ENCODE peak calls at places on chromosome 7, in ten cellular contexts. One of them, this sample, is unnamed.

GRCh38 chr7:87935373-87935706 is 1.3 kb downstream of the ADAM22 start:
- DNase-seq in spleen: no peak
- DNase-seq in body of pancreas: no peak
- DNase-seq in A549: no peak
- DNase-seq in GM12891: no peak
- DNase-seq in sigmoid colon: no peak
- DNase-seq in adrenal gland: no peak
- DNase-seq in upper lobe of left lung: no peak
- DNase-seq in GM12892: no peak
- DNase-seq in right lobe of liver: no peak
- DNase-seq in this sample: no peak

GRCh38 chr7:18666107-18666728 is 170.7 kb downstream of the HDAC9 start:
- DNase-seq in right lobe of liver: peak
- DNase-seq in spleen: peak
- DNase-seq in GM12891: peak
- DNase-seq in adrenal gland: peak
- DNase-seq in body of pancreas: peak
- DNase-seq in sigmoid colon: peak
- DNase-seq in upper lobe of left lung: peak
- DNase-seq in A549: peak
- DNase-seq in GM12892: peak
- DNase-seq in this sample: peak

GRCh38 chr7:29609162-29610030 is 45.8 kb downstream of the PRR15 start:
- DNase-seq in sigmoid colon: no peak
- DNase-seq in upper lobe of left lung: no peak
- DNase-seq in GM12892: no peak
- DNase-seq in GM12891: no peak
- DNase-seq in right lobe of liver: no peak
- DNase-seq in A549: peak
- DNase-seq in adrenal gland: no peak
- DNase-seq in body of pancreas: peak
- DNase-seq in spleen: no peak
- DNase-seq in this sample: no peak

GRCh38 chr7:27547401-27547800 is 115.3 kb downstream of the HIBADH start:
- DNase-seq in adrenal gland: no peak
- DNase-seq in spleen: no peak
- DNase-seq in body of pancreas: no peak
- DNase-seq in sigmoid colon: no peak
- DNase-seq in right lobe of liver: no peak
- DNase-seq in GM12891: no peak
- DNase-seq in GM12892: no peak
- DNase-seq in A549: no peak
- DNase-seq in upper lobe of left lung: no peak
- DNase-seq in this sample: no peak

GRCh38 chr7:159088016-159088865 is 56.4 kb downstream of the VIPR2 start:
- DNase-seq in body of pancreas: peak
- DNase-seq in upper lobe of left lung: peak
- DNase-seq in adrenal gland: no peak
- DNase-seq in GM12891: no peak
- DNase-seq in spleen: peak
- DNase-seq in right lobe of liver: no peak
- DNase-seq in A549: no peak
- DNase-seq in sigmoid colon: peak
- DNase-seq in GM12892: no peak
- DNase-seq in this sample: peak

GRCh38 chr7:112357136-112357535 is 93.1 kb upstream of the IFRD1 start:
- DNase-seq in GM12891: no peak
- DNase-seq in GM12892: no peak
- DNase-seq in sigmoid colon: no peak
- DNase-seq in right lobe of liver: no peak
- DNase-seq in spleen: no peak
- DNase-seq in A549: no peak
- DNase-seq in adrenal gland: no peak
- DNase-seq in body of pancreas: no peak
- DNase-seq in upper lobe of left lung: no peak
- DNase-seq in this sample: no peak

GRCh38 chr7:136911362-136911761 is 42.9 kb downstream of the CHRM2 start:
- DNase-seq in adrenal gland: no peak
- DNase-seq in right lobe of liver: no peak
- DNase-seq in body of pancreas: no peak
- DNase-seq in GM12892: no peak
- DNase-seq in sigmoid colon: no peak
- DNase-seq in spleen: no peak
- DNase-seq in GM12891: no peak
- DNase-seq in upper lobe of left lung: no peak
- DNase-seq in A549: no peak
- DNase-seq in this sample: no peak

GRCh38 chr7:70681847-70682350 is 450.0 kb upstream of the GALNT17 start:
- DNase-seq in body of pancreas: no peak
- DNase-seq in upper lobe of left lung: no peak
- DNase-seq in A549: no peak
- DNase-seq in GM12891: peak
- DNase-seq in right lobe of liver: peak
- DNase-seq in spleen: no peak
- DNase-seq in GM12892: no peak
- DNase-seq in sigmoid colon: no peak
- DNase-seq in adrenal gland: no peak
- DNase-seq in this sample: no peak

GRCh38 chr7:44292418-44292817 is 33.0 kb downstream of the CAMK2B start:
- DNase-seq in GM12891: no peak
- DNase-seq in sigmoid colon: no peak
- DNase-seq in GM12892: no peak
- DNase-seq in right lobe of liver: no peak
- DNase-seq in upper lobe of left lung: no peak
- DNase-seq in adrenal gland: no peak
- DNase-seq in A549: no peak
- DNase-seq in spleen: no peak
- DNase-seq in body of pancreas: no peak
- DNase-seq in this sample: no peak

GRCh38 chr7:138478499-138478908 is 18.4 kb downstream of the TRIM24 start:
- DNase-seq in upper lobe of left lung: peak
- DNase-seq in body of pancreas: no peak
- DNase-seq in GM12892: no peak
- DNase-seq in right lobe of liver: no peak
- DNase-seq in GM12891: no peak
- DNase-seq in spleen: no peak
- DNase-seq in adrenal gland: no peak
- DNase-seq in sigmoid colon: no peak
- DNase-seq in A549: no peak
- DNase-seq in this sample: no peak

DNA sequence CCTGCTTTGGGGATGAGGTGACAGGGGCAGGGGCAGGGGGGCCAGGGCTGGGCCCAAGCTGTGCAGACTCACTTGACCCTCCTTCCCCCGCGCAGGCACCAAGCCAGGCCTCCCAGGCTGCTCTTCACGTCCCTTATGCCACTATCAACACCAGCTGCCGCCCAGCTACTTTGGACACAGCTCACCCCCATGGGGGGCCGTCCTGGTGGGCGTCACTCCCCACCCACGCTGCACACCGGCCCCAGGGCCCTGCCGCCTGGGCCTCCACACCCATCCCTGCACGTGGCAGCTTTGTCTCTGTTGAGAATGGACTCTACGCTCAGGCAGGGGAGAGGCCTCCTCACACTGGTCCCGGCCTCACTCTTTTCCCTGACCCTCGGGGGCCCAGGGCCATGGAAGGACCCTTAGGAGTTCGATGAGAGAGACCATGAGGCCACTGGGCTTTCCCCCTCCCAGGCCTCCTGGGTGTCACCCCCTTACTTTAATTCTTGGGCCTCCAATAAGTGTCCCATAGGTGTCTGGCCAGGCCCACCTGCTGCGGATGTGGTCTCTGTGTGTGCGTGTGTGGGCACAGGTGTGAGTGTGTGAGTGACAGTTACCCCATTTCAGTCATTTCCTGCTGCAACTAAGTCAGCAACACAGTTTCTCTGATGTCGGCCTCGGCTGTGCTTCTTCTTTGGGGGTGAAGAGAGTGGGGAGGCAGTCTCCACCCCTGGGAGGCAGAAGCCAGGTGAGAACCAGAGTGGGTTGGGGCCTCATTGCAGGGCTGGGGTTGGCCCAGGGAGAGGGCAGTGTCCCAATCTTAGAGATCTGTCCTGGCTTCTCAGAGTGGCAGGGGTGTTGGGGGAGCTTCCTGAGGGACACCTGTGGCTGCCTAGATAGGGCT is 1.3 kb downstream of the PVRIG start:
- DNase-seq in GM12892: peak
- DNase-seq in spleen: peak
- DNase-seq in sigmoid colon: no peak
- DNase-seq in GM12891: peak
- DNase-seq in body of pancreas: no peak
- DNase-seq in adrenal gland: no peak
- DNase-seq in right lobe of liver: peak
- DNase-seq in upper lobe of left lung: peak
- DNase-seq in A549: no peak
- DNase-seq in this sample: no peak
- TF ChIP-seq POLR2A in GM12892: peak
- TF ChIP-seq POLR2A in spleen: peak
- TF ChIP-seq POLR2A in sigmoid colon: no peak
- TF ChIP-seq POLR2A in GM12891: peak
- TF ChIP-seq POLR2A in body of pancreas: no peak
- TF ChIP-seq POLR2A in adrenal gland: no peak
- TF ChIP-seq POLR2A in right lobe of liver: no peak
- TF ChIP-seq POLR2A in upper lobe of left lung: peak
- TF ChIP-seq POLR2A in A549: no peak
- TF ChIP-seq POLR2A in this sample: no peak

DNA sequence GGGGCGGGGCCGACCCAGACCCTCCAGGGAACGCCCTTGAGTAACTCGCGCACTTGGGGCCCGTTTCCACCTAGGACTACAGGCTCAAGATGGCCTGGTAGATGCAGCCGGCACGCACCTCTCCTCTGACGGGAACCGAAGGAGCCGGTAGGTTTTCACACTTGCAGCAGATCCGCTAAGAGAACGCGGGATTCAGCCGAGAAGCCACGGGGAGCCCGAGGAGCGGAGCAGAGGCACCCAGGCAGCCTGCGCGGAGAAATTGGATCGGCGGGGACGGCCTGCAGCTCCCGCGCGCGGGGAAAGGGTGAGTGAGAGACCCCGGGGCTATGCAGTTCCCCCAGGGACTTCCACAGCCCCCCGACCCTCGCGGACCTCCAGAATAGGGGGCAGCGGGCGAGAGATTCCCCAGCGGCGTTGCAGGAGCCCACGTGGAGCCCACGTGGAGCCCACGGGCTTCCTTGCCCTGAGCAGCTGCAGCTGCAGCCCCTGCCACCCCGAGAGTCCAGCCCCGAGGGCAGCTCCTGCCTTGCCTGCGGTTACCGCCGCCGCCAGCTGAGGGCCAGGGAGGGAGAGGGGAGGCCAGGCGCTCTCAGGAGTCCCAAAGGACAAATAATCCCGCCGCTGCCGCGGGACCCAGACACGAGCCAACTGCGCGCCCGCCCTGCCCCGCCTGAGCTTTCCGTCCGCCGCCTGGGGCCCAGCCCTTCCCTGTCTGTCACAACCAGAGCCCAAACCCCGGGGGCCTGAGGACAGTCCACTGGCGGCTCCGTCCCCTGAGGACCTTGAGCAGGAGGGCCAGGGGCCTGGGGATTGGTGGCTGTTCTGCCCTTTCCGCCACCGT is 13.1 kb downstream of the IFT22 start:
- DNase-seq in upper lobe of left lung: peak
- DNase-seq in A549: peak
- DNase-seq in adrenal gland: no peak
- DNase-seq in GM12892: no peak
- DNase-seq in body of pancreas: peak
- DNase-seq in spleen: no peak
- DNase-seq in right lobe of liver: peak
- DNase-seq in GM12891: no peak
- DNase-seq in sigmoid colon: peak
- DNase-seq in this sample: peak
- TF ChIP-seq POLR2A in upper lobe of left lung: no peak
- TF ChIP-seq POLR2A in A549: peak
- TF ChIP-seq POLR2A in adrenal gland: no peak
- TF ChIP-seq POLR2A in GM12892: no peak
- TF ChIP-seq POLR2A in body of pancreas: peak
- TF ChIP-seq POLR2A in spleen: no peak
- TF ChIP-seq POLR2A in right lobe of liver: no peak
- TF ChIP-seq POLR2A in GM12891: no peak
- TF ChIP-seq POLR2A in sigmoid colon: no peak
- TF ChIP-seq POLR2A in this sample: no peak

GRCh38 chr7:876077-876971 is at the start of gene GET4:
- DNase-seq in A549: peak
- DNase-seq in sigmoid colon: peak
- DNase-seq in spleen: peak
- DNase-seq in adrenal gland: peak
- DNase-seq in GM12892: peak
- DNase-seq in upper lobe of left lung: peak
- DNase-seq in right lobe of liver: peak
- DNase-seq in GM12891: peak
- DNase-seq in body of pancreas: peak
- DNase-seq in this sample: peak

GRCh38 chr7:875051-875450 is 1.3 kb upstream of the GET4 start:
- DNase-seq in A549: no peak
- DNase-seq in upper lobe of left lung: no peak
- DNase-seq in sigmoid colon: no peak
- DNase-seq in GM12891: no peak
- DNase-seq in right lobe of liver: no peak
- DNase-seq in adrenal gland: no peak
- DNase-seq in body of pancreas: no peak
- DNase-seq in GM12892: no peak
- DNase-seq in spleen: no peak
- DNase-seq in this sample: no peak

GRCh38 chr7:873367-874002 is 2.9 kb upstream of the GET4 start:
- DNase-seq in GM12891: peak
- DNase-seq in A549: peak
- DNase-seq in sigmoid colon: peak
- DNase-seq in adrenal gland: peak
- DNase-seq in body of pancreas: peak
- DNase-seq in upper lobe of left lung: peak
- DNase-seq in spleen: peak
- DNase-seq in GM12892: peak
- DNase-seq in right lobe of liver: peak
- DNase-seq in this sample: peak

GRCh38 chr7:875476-876076 is 778 bp upstream of the GET4 start:
- DNase-seq in upper lobe of left lung: no peak
- DNase-seq in GM12891: no peak
- DNase-seq in sigmoid colon: no peak
- DNase-seq in spleen: peak
- DNase-seq in body of pancreas: peak
- DNase-seq in adrenal gland: no peak
- DNase-seq in GM12892: no peak
- DNase-seq in right lobe of liver: peak
- DNase-seq in A549: no peak
- DNase-seq in this sample: no peak

GRCh38 chr7:874036-874749 is 2.2 kb upstream of the GET4 start:
- DNase-seq in A549: no peak
- DNase-seq in GM12892: no peak
- DNase-seq in body of pancreas: no peak
- DNase-seq in right lobe of liver: no peak
- DNase-seq in upper lobe of left lung: no peak
- DNase-seq in GM12891: no peak
- DNase-seq in adrenal gland: no peak
- DNase-seq in spleen: no peak
- DNase-seq in sigmoid colon: no peak
- DNase-seq in this sample: peak
- TF ChIP-seq POLR2A in A549: no peak
- TF ChIP-seq POLR2A in GM12892: no peak
- TF ChIP-seq POLR2A in body of pancreas: no peak
- TF ChIP-seq POLR2A in right lobe of liver: no peak
- TF ChIP-seq POLR2A in upper lobe of left lung: no peak
- TF ChIP-seq POLR2A in GM12891: no peak
- TF ChIP-seq POLR2A in adrenal gland: no peak
- TF ChIP-seq POLR2A in spleen: no peak
- TF ChIP-seq POLR2A in sigmoid colon: no peak
- TF ChIP-seq POLR2A in this sample: no peak

GRCh38 chr7:150368098-150368883 is at the start of gene REPIN1:
- DNase-seq in A549: peak
- DNase-seq in GM12892: peak
- DNase-seq in spleen: peak
- DNase-seq in body of pancreas: peak
- DNase-seq in right lobe of liver: peak
- DNase-seq in adrenal gland: peak
- DNase-seq in GM12891: peak
- DNase-seq in upper lobe of left lung: peak
- DNase-seq in sigmoid colon: peak
- DNase-seq in this sample: peak
- TF ChIP-seq POLR2A in A549: peak
- TF ChIP-seq POLR2A in GM12892: peak
- TF ChIP-seq POLR2A in spleen: peak
- TF ChIP-seq POLR2A in body of pancreas: peak
- TF ChIP-seq POLR2A in right lobe of liver: peak
- TF ChIP-seq POLR2A in adrenal gland: peak
- TF ChIP-seq POLR2A in GM12891: no peak
- TF ChIP-seq POLR2A in upper lobe of left lung: peak
- TF ChIP-seq POLR2A in sigmoid colon: peak
- TF ChIP-seq POLR2A in this sample: no peak

This sample was measured in testis.